ENCODE peak calls at places on chromosomes 4 and X, in four cellular contexts. D is IMR-90, I is H9, T is colonic mucosa. G is an unnamed sample.

GRCh38 chr4:128865132-128865531 is 55.6 kb downstream of the JADE1 start:
- DNase-seq in D (no peak), I (no peak), T (no peak), G (no peak)

GRCh38 chr4:87150498-87151261 is 69.7 kb downstream of the KLHL8 start:
- DNase-seq in D (peak), I (no peak), T (peak), G (peak)

GRCh38 chrX:49840679-49841078 is 11.6 kb downstream of the PAGE4 start:
- DNase-seq in D (peak), I (peak), T (peak), G (no peak)

GRCh38 chr4:117549624-117550023 is 464.2 kb upstream of the TRAM1L1 start:
- DNase-seq in D (no peak), I (no peak), T (no peak), G (no peak)

GRCh38 chr4:25767877-25768475 is 94.8 kb downstream of the SEL1L3 start:
- DNase-seq in D (peak), I (peak), T (peak), G (peak)

GRCh38 chr4:89308161-89308500 is 531 bp upstream of the GPRIN3 start:
- DNase-seq in D (no peak), I (no peak), T (no peak), G (no peak)

GRCh38 chr4:43331226-43332078 is 438.9 kb downstream of the GRXCR1 start:
- DNase-seq in D (peak), I (no peak), T (no peak), G (no peak)

GRCh38 chrX:129876734-129877395 is 29.1 kb upstream of the UTP14A start:
- DNase-seq in D (peak), I (peak), T (no peak), G (peak)

GRCh38 chr4:112296949-112297483 is at the start of gene ALPK1:
- DNase-seq in D (peak), I (no peak), T (peak), G (peak)

GRCh38 chr4:74311696-74312313 is 3.5 kb downstream of the EPGN start:
- DNase-seq in D (peak), I (no peak), T (peak), G (peak)

GRCh38 chrX:132533409-132533808 is 44.6 kb upstream of the MBNL3 start:
- DNase-seq in D (no peak), I (no peak), T (no peak), G (no peak)

GRCh38 chr4:14700544-14700943 is 301.7 kb upstream of the CPEB2 start:
- DNase-seq in D (no peak), I (no peak), T (no peak), G (no peak)

GRCh38 chr4:102685768-102686167 is 75.0 kb downstream of the MANBA start:
- DNase-seq in D (no peak), I (no peak), T (no peak), G (no peak)

GRCh38 chr4:148730766-148731165 is 288.6 kb upstream of the NR3C2 start:
- DNase-seq in D (no peak), I (no peak), T (no peak), G (no peak)

GRCh38 chrX:155893513-155893912 is 12.4 kb downstream of the VAMP7 start:
- DNase-seq in D (no peak), I (no peak), T (no peak), G (no peak)

GRCh38 chr4:836781-837301 is 10.9 kb upstream of the CPLX1 start:
- DNase-seq in D (no peak), I (no peak), T (no peak), G (no peak)

GRCh38 chr4:140296871-140297570 is 76.4 kb upstream of the SCOC start:
- DNase-seq in D (no peak), I (no peak), T (no peak), G (no peak)

GRCh38 chr4:141158219-141158618 is 24.9 kb upstream of the RNF150 start:
- DNase-seq in D (peak), I (no peak), T (no peak), G (no peak)

GRCh38 chrX:51643377-51643776 is 24.7 kb upstream of the CENPVL3 start:
- DNase-seq in D (no peak), I (no peak), T (no peak), G (no peak)

DNA sequence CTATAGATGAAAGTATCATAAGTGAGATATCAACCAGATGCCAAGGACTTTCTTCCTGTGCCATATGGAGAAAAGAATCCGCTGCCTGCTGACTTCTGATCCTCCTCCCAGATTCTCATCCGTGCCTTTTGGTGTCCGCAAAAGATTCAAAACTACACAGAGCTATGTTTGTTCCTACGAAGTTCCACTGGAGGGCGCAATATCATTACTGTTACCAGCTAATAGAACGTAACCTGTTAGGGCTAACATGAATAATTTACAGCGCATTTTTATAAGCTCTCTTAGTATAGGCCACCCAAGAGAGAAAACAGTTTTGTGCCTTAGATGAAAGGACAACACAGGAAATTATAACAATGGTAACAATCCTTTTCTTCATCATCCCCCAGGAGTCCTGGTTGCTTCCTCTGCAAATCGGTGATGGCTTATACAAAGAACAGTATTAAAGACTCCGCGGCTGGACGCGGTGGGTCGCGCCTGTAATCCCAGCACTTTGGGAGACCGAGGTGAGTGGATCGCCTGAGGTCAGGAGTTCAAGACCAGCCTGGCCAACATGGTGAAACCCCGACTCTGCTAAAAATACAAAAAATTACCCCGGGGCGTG is 22.8 kb upstream of the CENPVL3 start:
- DNase-seq in D (peak), I (peak), T (no peak), G (peak)
- TF ChIP-seq CTCF in D (peak), I (peak), T (no peak), G (peak)

DNA sequence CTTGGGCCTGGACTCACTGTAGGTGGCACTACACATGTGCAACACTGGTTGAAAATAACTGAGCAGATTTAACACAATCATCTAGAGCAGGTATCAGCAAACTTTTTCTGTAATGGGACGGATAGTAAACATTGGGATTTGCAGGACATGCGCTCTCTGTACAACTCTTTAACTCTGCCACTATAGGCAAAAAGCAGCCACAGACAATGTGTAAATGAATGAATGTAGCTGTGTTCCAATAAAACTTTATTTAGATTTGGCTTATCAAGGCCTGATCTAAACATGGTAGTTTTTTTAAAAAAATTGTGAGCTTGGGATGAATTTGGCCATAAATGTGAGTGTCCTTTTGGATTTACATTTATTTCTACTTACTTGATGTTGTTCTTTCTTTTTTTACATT is 407.3 kb downstream of the FAT4 start:
- DNase-seq in D (no peak), I (no peak), T (no peak), G (no peak)
- TF ChIP-seq CTCF in D (no peak), I (no peak), T (no peak), G (no peak)

DNA sequence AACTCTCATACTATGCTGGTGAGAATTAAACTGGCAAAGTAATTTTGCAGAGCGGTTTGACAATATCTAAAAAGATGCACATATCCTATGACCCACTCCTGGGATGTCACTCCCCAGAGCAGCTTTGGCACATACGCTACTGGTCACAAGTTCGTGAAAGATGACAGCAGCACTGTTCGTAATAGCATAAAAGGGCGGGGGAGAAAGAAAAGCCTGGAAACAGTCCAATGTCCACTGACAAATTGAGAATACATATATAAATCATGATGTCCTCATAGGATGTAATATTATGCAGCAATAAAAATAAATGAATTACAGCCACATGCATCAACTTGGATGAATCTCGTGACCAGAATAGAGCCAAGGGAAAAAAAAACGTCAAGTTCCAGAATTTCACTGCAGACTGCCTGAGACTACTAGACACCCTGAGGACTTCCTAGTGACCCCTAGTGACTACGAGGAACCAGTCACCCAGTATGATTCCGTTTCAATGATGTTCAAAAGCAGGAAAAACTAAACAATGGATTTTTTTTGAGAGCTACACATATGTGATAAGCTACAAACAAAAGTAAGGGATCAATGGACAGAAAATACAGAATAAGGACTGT is 1.8 kb downstream of the PCSK1N start:
- DNase-seq in D (no peak), I (no peak), T (no peak), G (no peak)
- TF ChIP-seq CTCF in D (no peak), I (peak), T (no peak), G (no peak)

DNA sequence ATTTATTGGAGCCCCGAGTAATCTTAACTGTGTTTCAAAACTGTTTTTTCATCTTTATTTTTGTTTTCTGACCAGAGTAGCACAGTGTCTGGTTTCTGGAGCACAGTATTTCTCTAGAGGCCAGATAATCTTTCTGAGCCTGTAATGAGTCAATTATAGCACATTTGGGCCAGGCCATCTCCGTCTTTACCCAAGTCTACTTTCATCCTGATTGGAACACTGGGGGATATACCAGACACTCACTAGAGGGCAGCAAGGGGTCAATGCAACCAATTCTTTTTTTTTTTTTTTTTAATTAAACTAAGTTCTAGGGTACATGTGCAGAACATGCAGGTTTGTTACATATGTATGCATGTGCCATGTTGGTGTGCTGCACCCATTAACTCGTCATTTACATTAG is 282.0 kb downstream of the ARHGAP24 start:
- DNase-seq in D (peak), I (peak), T (no peak), G (no peak)
- TF ChIP-seq CTCF in D (peak), I (peak), T (peak), G (peak)

GRCh38 chrX:118183606-118184005 is 67.0 kb upstream of the KLHL13 start:
- DNase-seq in D (no peak), I (no peak), T (no peak), G (no peak)

GRCh38 chrX:118181030-118181429 is 64.4 kb upstream of the KLHL13 start:
- DNase-seq in D (peak), I (no peak), T (no peak), G (peak)

GRCh38 chrX:118179161-118179560 is 62.6 kb upstream of the KLHL13 start:
- DNase-seq in D (no peak), I (no peak), T (no peak), G (no peak)

GRCh38 chrX:118179718-118180117 is 63.1 kb upstream of the KLHL13 start:
- DNase-seq in D (no peak), I (no peak), T (no peak), G (no peak)

DNA sequence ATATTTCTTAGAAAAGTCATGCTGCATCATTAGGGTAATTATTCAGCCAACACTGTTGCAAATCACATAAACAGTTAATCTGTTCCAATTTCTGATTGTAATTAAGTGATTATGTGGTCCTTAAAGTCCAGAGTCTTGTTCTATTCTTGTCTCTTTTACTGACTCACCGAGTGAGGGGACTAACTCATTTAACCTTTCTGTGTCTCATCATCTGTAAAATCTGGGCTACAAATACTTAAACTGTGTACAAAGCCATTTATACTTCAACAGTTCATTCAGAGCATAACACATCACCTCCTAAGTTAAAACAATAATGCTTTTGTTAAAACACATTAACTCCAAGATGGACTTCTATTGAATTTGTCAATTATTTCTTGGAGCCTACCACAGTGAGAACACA is 65.4 kb upstream of the KLHL13 start:
- DNase-seq in D (peak), I (no peak), T (no peak), G (no peak)
- TF ChIP-seq CTCF in D (no peak), I (no peak), T (no peak), G (no peak)

GRCh38 chr4:83413676-83414075 is 41.9 kb downstream of the HELQ start:
- DNase-seq in D (peak), I (no peak), T (no peak), G (no peak)
- TF ChIP-seq CTCF in D (no peak), I (no peak), T (no peak), G (no peak)

DNA sequence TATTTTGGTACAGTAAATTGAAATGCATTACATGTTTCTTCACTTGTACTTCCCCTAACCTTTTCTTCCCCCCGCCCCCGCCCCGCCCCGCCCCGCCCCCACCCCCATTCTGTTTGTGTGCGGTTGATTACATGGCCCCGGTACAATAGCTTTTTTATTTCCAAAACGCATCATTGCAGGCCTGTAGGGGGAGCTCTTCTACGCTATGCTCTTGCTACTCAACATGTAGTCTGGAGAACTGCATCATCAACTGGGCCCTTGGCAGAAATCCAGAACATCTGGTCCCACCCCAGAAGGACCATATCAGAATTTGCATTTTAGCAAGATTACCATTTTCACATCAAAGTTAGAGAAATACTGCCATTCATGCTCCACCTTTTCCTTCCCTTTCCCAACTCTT is 333.3 kb upstream of the DDX53 start:
- DNase-seq in D (peak), I (peak), T (no peak), G (no peak)
- TF ChIP-seq CTCF in D (peak), I (peak), T (no peak), G (peak)